ENCODE peak calls at places on chromosomes 7 and 10, in seven cellular contexts. One of them, this sample, is unnamed.

GRCh38 chr7:157540606-157541294 is 203.9 kb downstream of the DNAJB6 start:
- DNase-seq in GM23338: no peak
- DNase-seq in adrenal gland: no peak
- DNase-seq in sigmoid colon: peak; percentile 45
- DNase-seq in CD4-positive, alpha-beta T cell: no peak
- DNase-seq in AG10803: no peak
- DNase-seq in dorsolateral prefrontal cortex: no peak
- DNase-seq in this sample: no peak

GRCh38 chr10:31261502-31262311 is 57.3 kb upstream of the ZEB1 start:
- DNase-seq in adrenal gland: no peak
- DNase-seq in AG10803: peak; percentile 89
- DNase-seq in sigmoid colon: no peak
- DNase-seq in dorsolateral prefrontal cortex: no peak
- DNase-seq in CD4-positive, alpha-beta T cell: no peak
- DNase-seq in GM23338: no peak
- DNase-seq in this sample: no peak

GRCh38 chr7:50502001-50502684 is 52.0 kb upstream of the FIGNL1 start:
- DNase-seq in sigmoid colon: peak; percentile 95
- DNase-seq in GM23338: no peak
- DNase-seq in dorsolateral prefrontal cortex: no peak
- DNase-seq in CD4-positive, alpha-beta T cell: no peak
- DNase-seq in adrenal gland: peak; percentile 89
- DNase-seq in AG10803: peak; percentile 89
- DNase-seq in this sample: no peak

GRCh38 chr10:93859049-93859655 is 34.6 kb upstream of the SLC35G1 start:
- DNase-seq in sigmoid colon: no peak
- DNase-seq in dorsolateral prefrontal cortex: no peak
- DNase-seq in CD4-positive, alpha-beta T cell: no peak
- DNase-seq in adrenal gland: no peak
- DNase-seq in AG10803: no peak
- DNase-seq in GM23338: peak; percentile 39
- DNase-seq in this sample: no peak

GRCh38 chr7:130865408-130866236 is 131.6 kb upstream of the KLF14 start:
- DNase-seq in dorsolateral prefrontal cortex: no peak
- DNase-seq in CD4-positive, alpha-beta T cell: no peak
- DNase-seq in AG10803: no peak
- DNase-seq in sigmoid colon: no peak
- DNase-seq in GM23338: peak; percentile 83
- DNase-seq in adrenal gland: no peak
- DNase-seq in this sample: no peak

GRCh38 chr7:3267928-3268690 is 32.9 kb upstream of the SDK1 start:
- DNase-seq in sigmoid colon: no peak
- DNase-seq in dorsolateral prefrontal cortex: peak; percentile 29
- DNase-seq in CD4-positive, alpha-beta T cell: no peak
- DNase-seq in adrenal gland: no peak
- DNase-seq in GM23338: no peak
- DNase-seq in AG10803: no peak
- DNase-seq in this sample: no peak

GRCh38 chr10:13298748-13299436 is 972 bp downstream of the PHYH start:
- DNase-seq in CD4-positive, alpha-beta T cell: no peak
- DNase-seq in GM23338: no peak
- DNase-seq in AG10803: no peak
- DNase-seq in dorsolateral prefrontal cortex: no peak
- DNase-seq in adrenal gland: no peak
- DNase-seq in sigmoid colon: no peak
- DNase-seq in this sample: no peak

GRCh38 chr10:126119591-126119990 is 223.2 kb downstream of the FANK1 start:
- DNase-seq in dorsolateral prefrontal cortex: no peak
- DNase-seq in CD4-positive, alpha-beta T cell: no peak
- DNase-seq in GM23338: no peak
- DNase-seq in adrenal gland: peak; percentile 85
- DNase-seq in AG10803: no peak
- DNase-seq in sigmoid colon: no peak
- DNase-seq in this sample: no peak

GRCh38 chr7:80047032-80047431 is 87.6 kb upstream of the GNAI1 start:
- DNase-seq in CD4-positive, alpha-beta T cell: no peak
- DNase-seq in dorsolateral prefrontal cortex: no peak
- DNase-seq in GM23338: no peak
- DNase-seq in adrenal gland: no peak
- DNase-seq in AG10803: no peak
- DNase-seq in sigmoid colon: no peak
- DNase-seq in this sample: no peak

GRCh38 chr7:80044796-80045195 is 89.8 kb upstream of the GNAI1 start:
- DNase-seq in sigmoid colon: no peak
- DNase-seq in GM23338: no peak
- DNase-seq in dorsolateral prefrontal cortex: no peak
- DNase-seq in CD4-positive, alpha-beta T cell: no peak
- DNase-seq in adrenal gland: no peak
- DNase-seq in AG10803: no peak
- DNase-seq in this sample: no peak

GRCh38 chr7:80053098-80053497 is 81.5 kb upstream of the GNAI1 start:
- DNase-seq in CD4-positive, alpha-beta T cell: no peak
- DNase-seq in sigmoid colon: no peak
- DNase-seq in dorsolateral prefrontal cortex: no peak
- DNase-seq in GM23338: peak; percentile 5
- DNase-seq in adrenal gland: no peak
- DNase-seq in AG10803: no peak
- DNase-seq in this sample: no peak

DNA sequence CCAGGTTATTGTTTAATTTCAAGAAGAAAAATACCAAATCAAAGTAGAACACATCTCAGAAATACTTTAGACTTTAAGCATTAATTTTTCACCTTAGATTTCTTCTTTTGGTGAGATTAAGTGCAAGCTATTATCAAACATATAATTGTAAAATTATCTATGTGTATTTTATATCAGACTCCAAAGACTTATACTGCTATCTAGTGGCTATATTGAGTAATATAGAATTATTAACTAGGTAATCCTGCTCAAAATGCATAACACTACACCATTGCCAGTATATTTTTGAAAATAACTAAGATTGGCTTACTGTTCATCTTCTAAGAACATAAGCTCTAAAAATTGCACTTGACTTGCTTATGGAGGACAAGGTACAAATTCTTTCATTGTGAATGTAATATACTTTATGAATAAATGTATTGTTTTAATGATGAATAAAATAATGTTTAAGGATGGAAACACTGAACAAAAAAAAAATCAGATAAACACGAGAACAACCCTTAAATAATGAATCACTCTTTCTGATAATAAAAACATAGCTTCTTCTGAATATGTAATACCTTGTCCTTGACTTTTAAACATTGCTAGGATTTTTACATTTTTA is 86.7 kb upstream of the GNAI1 start:
- DNase-seq in CD4-positive, alpha-beta T cell: no peak
- DNase-seq in sigmoid colon: no peak
- DNase-seq in GM23338: no peak
- DNase-seq in dorsolateral prefrontal cortex: no peak
- DNase-seq in AG10803: peak; percentile 8
- DNase-seq in adrenal gland: no peak
- DNase-seq in this sample: no peak
- TF ChIP-seq CTCF in CD4-positive, alpha-beta T cell: no peak
- TF ChIP-seq CTCF in sigmoid colon: no peak
- TF ChIP-seq CTCF in GM23338: no peak
- TF ChIP-seq CTCF in dorsolateral prefrontal cortex: peak; percentile 43
- TF ChIP-seq CTCF in AG10803: peak; percentile 60
- TF ChIP-seq CTCF in adrenal gland: no peak
- TF ChIP-seq CTCF in this sample: peak; percentile 67

DNA sequence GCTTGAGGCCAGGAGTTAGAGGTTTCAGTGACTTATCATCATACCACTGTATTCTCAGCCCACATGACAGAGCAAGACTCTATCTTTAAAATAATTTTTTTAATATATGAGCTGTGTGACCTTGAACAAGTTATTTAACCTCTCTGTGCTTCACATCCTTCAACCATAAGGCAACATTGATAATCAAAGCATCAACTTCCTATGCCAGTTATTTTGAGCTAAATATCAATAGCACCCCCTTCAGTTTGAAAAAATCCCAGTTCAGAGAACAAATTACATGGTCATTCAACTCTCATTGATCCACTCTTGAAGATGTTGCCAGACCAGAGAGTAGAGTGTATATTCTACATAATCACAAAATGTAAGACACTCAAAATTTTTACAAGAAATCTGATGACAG is 53.0 kb downstream of the ASNS start:
- DNase-seq in AG10803: no peak
- DNase-seq in CD4-positive, alpha-beta T cell: no peak
- DNase-seq in adrenal gland: no peak
- DNase-seq in sigmoid colon: no peak
- DNase-seq in dorsolateral prefrontal cortex: no peak
- DNase-seq in GM23338: peak; percentile 51
- DNase-seq in this sample: no peak
- TF ChIP-seq CTCF in AG10803: no peak
- TF ChIP-seq CTCF in CD4-positive, alpha-beta T cell: no peak
- TF ChIP-seq CTCF in adrenal gland: no peak
- TF ChIP-seq CTCF in sigmoid colon: no peak
- TF ChIP-seq CTCF in dorsolateral prefrontal cortex: no peak
- TF ChIP-seq CTCF in GM23338: peak; percentile 55
- TF ChIP-seq CTCF in this sample: peak; percentile 36

DNA sequence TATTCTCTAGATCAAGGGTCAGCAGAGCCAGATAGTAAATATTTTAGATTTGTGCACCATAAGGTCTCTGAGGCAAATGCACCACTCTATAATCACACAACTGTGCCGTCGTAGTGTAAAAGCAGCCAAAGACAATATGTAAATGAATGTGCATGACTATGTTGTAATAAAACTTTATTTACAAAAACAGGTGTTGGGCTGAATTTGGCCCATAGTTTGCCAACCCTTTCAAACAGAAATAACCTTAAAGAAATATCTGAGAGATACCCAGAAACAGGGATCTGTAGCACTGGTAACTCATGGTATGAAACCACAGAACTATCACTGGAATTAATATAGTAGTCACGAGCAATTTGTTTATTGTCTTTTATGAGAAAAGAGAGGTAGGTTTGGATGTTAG is 86.0 kb downstream of the ARID5B start:
- DNase-seq in CD4-positive, alpha-beta T cell: no peak
- DNase-seq in sigmoid colon: no peak
- DNase-seq in AG10803: no peak
- DNase-seq in GM23338: no peak
- DNase-seq in dorsolateral prefrontal cortex: no peak
- DNase-seq in adrenal gland: no peak
- DNase-seq in this sample: no peak
- TF ChIP-seq CTCF in CD4-positive, alpha-beta T cell: no peak
- TF ChIP-seq CTCF in sigmoid colon: no peak
- TF ChIP-seq CTCF in AG10803: no peak
- TF ChIP-seq CTCF in GM23338: no peak
- TF ChIP-seq CTCF in dorsolateral prefrontal cortex: no peak
- TF ChIP-seq CTCF in adrenal gland: no peak
- TF ChIP-seq CTCF in this sample: no peak

GRCh38 chr7:134696261-134696660 is 49.6 kb downstream of the BPGM start:
- DNase-seq in AG10803: no peak
- DNase-seq in CD4-positive, alpha-beta T cell: no peak
- DNase-seq in adrenal gland: no peak
- DNase-seq in dorsolateral prefrontal cortex: no peak
- DNase-seq in GM23338: no peak
- DNase-seq in sigmoid colon: no peak
- DNase-seq in this sample: no peak

GRCh38 chr7:134695321-134695860 is 48.7 kb downstream of the BPGM start:
- DNase-seq in adrenal gland: no peak
- DNase-seq in AG10803: peak; percentile 97
- DNase-seq in sigmoid colon: no peak
- DNase-seq in CD4-positive, alpha-beta T cell: no peak
- DNase-seq in GM23338: no peak
- DNase-seq in dorsolateral prefrontal cortex: no peak
- DNase-seq in this sample: no peak

GRCh38 chr7:134694767-134695166 is 48.1 kb downstream of the BPGM start:
- DNase-seq in CD4-positive, alpha-beta T cell: no peak
- DNase-seq in dorsolateral prefrontal cortex: no peak
- DNase-seq in GM23338: no peak
- DNase-seq in sigmoid colon: no peak
- DNase-seq in adrenal gland: no peak
- DNase-seq in AG10803: no peak
- DNase-seq in this sample: no peak

GRCh38 chr7:134693256-134693655 is 46.6 kb downstream of the BPGM start:
- DNase-seq in CD4-positive, alpha-beta T cell: peak; percentile 17
- DNase-seq in AG10803: peak; percentile 93
- DNase-seq in dorsolateral prefrontal cortex: no peak
- DNase-seq in GM23338: no peak
- DNase-seq in sigmoid colon: no peak
- DNase-seq in adrenal gland: peak; percentile 25
- DNase-seq in this sample: no peak

DNA sequence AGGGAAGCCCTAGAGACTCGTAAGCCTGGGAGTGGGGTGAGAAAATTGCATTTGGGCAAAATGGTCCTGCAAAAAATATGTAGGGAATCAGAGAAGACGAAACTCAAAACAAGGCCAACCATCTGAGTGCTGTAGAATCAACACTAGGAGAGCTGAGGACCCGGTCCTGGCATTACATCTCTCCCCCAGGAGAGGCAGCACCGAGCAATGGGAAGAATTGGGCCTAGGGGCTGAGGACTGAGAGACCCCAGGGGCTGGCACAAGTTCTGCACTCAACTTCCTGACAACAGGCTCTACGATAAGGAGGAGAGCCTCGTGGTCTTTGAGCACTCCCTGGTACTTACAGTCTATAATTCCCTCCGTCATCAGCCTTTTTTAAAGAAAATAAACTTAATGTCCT is 47.6 kb downstream of the BPGM start:
- DNase-seq in AG10803: no peak
- DNase-seq in CD4-positive, alpha-beta T cell: no peak
- DNase-seq in sigmoid colon: no peak
- DNase-seq in adrenal gland: no peak
- DNase-seq in dorsolateral prefrontal cortex: no peak
- DNase-seq in GM23338: peak; percentile 89
- DNase-seq in this sample: no peak
- TF ChIP-seq CTCF in AG10803: peak; percentile 41
- TF ChIP-seq CTCF in CD4-positive, alpha-beta T cell: no peak
- TF ChIP-seq CTCF in sigmoid colon: no peak
- TF ChIP-seq CTCF in adrenal gland: no peak
- TF ChIP-seq CTCF in dorsolateral prefrontal cortex: no peak
- TF ChIP-seq CTCF in GM23338: peak; percentile 76
- TF ChIP-seq CTCF in this sample: peak; percentile 68